ENCODE peak calls at places on chromosome 7, in five cellular contexts. Y is fibroblast of pulmonary artery, S is AG04450, T is Calu3, M is Peyer's patch. A is an unnamed sample.

GRCh38 chr7:106464651-106465050 is 179.9 kb upstream of the NAMPT start:
- DNase-seq in Y (no peak), S (no peak), T (no peak), M (no peak), A (no peak)

GRCh38 chr7:112202819-112203218 is 3.4 kb downstream of the DOCK4 start:
- DNase-seq in Y (peak), S (no peak), T (no peak), M (peak), A (peak)

GRCh38 chr7:30649717-30650116 is 32.5 kb downstream of the CRHR2 start:
- DNase-seq in Y (no peak), S (no peak), T (no peak), M (no peak), A (no peak)

GRCh38 chr7:75626954-75627353 is 111.8 kb downstream of the HIP1 start:
- DNase-seq in Y (no peak), S (no peak), T (no peak), M (no peak), A (no peak)

GRCh38 chr7:33714208-33714607 is 191.1 kb upstream of the BMPER start:
- DNase-seq in Y (no peak), S (no peak), T (no peak), M (no peak), A (no peak)

GRCh38 chr7:134009314-134010109 is 117.6 kb upstream of the LRGUK start:
- DNase-seq in Y (no peak), S (no peak), T (no peak), M (no peak), A (no peak)

GRCh38 chr7:30144659-30145321 is 10.0 kb downstream of the MTURN start:
- DNase-seq in Y (no peak), S (no peak), T (no peak), M (no peak), A (no peak)

GRCh38 chr7:77904252-77904651 is 105.7 kb downstream of the PHTF2 start:
- DNase-seq in Y (no peak), S (no peak), T (no peak), M (no peak), A (no peak)

GRCh38 chr7:92880212-92881090 is 44.1 kb upstream of the CDK6 start:
- DNase-seq in Y (peak), S (no peak), T (no peak), M (no peak), A (peak)

GRCh38 chr7:73618538-73618937 is 5.8 kb downstream of the MLXIPL start:
- DNase-seq in Y (no peak), S (no peak), T (no peak), M (no peak), A (no peak)

GRCh38 chr7:146090023-146090645 is 26.5 kb upstream of the CNTNAP2 start:
- DNase-seq in Y (peak), S (no peak), T (peak), M (no peak), A (peak)
- TF ChIP-seq CTCF in Y (peak), S (peak), T (peak), M (peak), A (peak)

GRCh38 chr7:42096681-42097637 is 140.1 kb downstream of the GLI3 start:
- DNase-seq in Y (peak), S (no peak), T (no peak), M (no peak), A (no peak)

GRCh38 chr7:42095791-42096190 is 141.2 kb downstream of the GLI3 start:
- DNase-seq in Y (peak), S (no peak), T (no peak), M (no peak), A (no peak)

GRCh38 chr7:42099076-42099836 is 137.8 kb downstream of the GLI3 start:
- DNase-seq in Y (no peak), S (no peak), T (no peak), M (no peak), A (no peak)

GRCh38 chr7:42096262-42096661 is 140.7 kb downstream of the GLI3 start:
- DNase-seq in Y (no peak), S (no peak), T (no peak), M (no peak), A (no peak)

DNA sequence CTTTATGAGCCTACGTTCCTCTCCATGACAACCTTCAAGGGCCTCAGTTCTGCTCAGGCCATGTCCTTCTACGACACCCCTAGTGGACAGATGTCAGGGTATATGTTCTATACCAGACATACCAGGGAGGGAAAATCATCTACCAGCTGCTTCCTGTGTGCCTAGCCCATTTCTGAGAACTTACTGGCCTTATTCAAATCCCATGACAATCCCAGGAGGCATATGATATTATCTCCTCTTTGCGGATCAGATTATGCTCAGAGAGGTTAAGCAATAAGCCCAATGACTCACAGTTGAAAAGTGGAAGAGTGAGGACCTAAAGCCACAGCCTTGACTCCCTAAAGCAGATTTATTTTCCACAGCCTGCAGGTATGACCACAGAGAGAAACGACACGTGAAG is 139.3 kb downstream of the GLI3 start:
- DNase-seq in Y (peak), S (no peak), T (no peak), M (no peak), A (peak)
- TF ChIP-seq CTCF in Y (peak), S (peak), T (no peak), M (no peak), A (peak)

DNA sequence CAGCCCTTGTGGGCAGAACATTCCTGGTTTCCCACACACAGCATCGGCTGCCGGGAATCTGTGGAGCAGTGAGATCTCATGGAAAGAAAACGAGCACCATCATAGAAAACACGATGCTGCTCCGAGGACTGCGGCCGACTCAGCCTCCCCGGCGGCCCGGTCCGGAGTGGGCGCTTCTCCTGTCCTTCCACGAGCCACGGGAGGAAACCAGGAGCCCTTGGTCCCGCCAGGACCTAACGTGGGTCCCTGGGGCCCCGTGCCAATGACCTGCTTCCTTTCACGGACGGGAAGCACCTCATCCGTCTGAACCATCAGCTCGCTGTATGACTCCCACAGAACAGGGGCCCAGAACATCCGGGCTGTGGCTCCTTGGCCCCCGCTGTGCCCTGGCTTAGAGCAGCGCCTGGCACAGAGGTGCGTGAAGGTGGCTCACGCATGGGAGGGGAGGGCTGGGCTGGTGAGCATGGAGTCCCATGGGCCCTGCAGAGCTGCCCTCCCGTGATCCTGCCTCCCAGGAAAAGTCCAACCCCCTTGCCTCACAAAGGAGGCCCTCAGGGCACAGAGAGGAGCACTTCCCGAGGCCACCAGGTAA is 280.5 kb downstream of the MAD1L1 start:
- DNase-seq in Y (no peak), S (no peak), T (no peak), M (no peak), A (no peak)
- TF ChIP-seq CTCF in Y (no peak), S (no peak), T (no peak), M (no peak), A (no peak)

DNA sequence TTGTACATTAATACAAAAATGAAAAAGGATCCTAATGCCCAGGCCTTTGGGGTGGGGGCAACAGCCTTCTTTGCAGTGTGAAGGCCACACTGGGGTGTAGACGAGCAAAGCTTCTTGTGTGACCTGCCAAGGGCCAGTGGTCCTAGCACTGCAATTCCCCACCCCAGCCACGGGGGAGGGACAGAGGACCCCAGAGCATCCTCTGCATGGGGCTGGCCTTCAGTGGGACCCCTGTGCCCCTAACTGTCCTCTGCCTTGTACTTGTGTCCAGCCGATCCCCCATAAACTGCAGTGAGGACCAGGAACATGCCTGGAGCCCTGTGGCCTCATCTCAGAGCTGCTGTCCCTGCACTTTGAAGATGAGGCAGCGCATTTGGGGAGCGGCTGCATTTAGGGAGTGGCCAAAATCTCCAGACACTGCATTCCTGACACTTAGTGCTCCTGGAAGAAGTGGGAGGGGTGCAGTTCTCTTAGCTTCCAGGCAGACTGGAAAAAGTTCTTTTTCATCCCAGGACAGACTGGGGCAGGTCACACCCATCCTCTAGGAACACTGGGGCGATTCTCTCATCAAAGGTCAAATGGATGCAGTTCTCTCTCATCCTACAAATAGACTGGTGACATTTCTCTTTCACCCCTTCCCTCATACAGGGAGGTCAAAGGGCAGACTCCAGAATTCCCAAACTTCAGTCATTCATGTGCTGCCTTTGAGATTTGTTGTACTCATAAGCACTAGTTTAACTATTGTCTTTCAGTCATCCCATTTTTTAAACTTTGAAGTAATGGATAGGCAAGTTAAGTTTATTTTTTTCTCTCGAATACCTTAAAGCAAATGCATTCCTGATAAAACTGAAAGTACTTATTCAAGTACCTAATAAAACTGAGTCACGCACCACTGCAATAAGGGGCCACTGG is 922 bp upstream of the MYO1G start:
- DNase-seq in Y (no peak), S (no peak), T (no peak), M (no peak), A (peak)
- TF ChIP-seq CTCF in Y (no peak), S (no peak), T (no peak), M (no peak), A (no peak)

A was measured in MCF 10A.